ENCODE peak calls at places on chromosome 16, in ten cellular contexts. M, U, R, D, J, V, P, X, N and G are unnamed samples.

GRCh38 chr16:51556694-51557327 is 405.7 kb upstream of the SALL1 start:
- DNase-seq in N (no peak), U (no peak), D (peak), J (peak), X (no peak), M (peak), P (peak), R (peak), V (no peak), G (no peak)

GRCh38 chr16:31880322-31880979 is 6.8 kb downstream of the ZNF267 start:
- DNase-seq in J (peak), R (peak), U (no peak), P (no peak), D (peak), N (no peak), V (no peak), X (no peak), M (peak), G (no peak)

GRCh38 chr16:46748775-46749705 is 896 bp upstream of the MYLK3 start:
- DNase-seq in J (no peak), M (no peak), P (no peak), D (no peak), U (no peak), V (no peak), R (no peak), N (peak), X (no peak), G (no peak)

GRCh38 chr16:11973065-11973464 is 3.5 kb upstream of the SNX29 start:
- DNase-seq in P (no peak), D (no peak), J (no peak), X (no peak), N (no peak), M (no peak), V (no peak), U (no peak), R (no peak), G (no peak)

GRCh38 chr16:1150511-1150982 is 2.4 kb upstream of the CACNA1H start:
- DNase-seq in J (no peak), V (no peak), D (peak), P (no peak), M (no peak), N (no peak), R (peak), U (no peak), X (no peak), G (no peak)

GRCh38 chr16:67186550-67186950 is 2.8 kb upstream of the MATCAP1 start:
- DNase-seq in R (peak), V (no peak), P (no peak), U (no peak), X (no peak), N (no peak), D (no peak), J (no peak), M (no peak), G (no peak)

GRCh38 chr16:86945166-86945900 is 367.0 kb downstream of the FOXL1 start:
- DNase-seq in V (no peak), N (no peak), J (no peak), D (no peak), P (no peak), X (no peak), M (no peak), U (no peak), R (no peak), G (no peak)

GRCh38 chr16:70523621-70524405 is at the start of gene SF3B3:
- DNase-seq in N (peak), J (peak), D (peak), R (no peak), X (peak), U (peak), V (peak), P (peak), M (no peak), G (peak)

GRCh38 chr16:56478228-56479049 is 27.1 kb downstream of the OGFOD1 start:
- DNase-seq in M (no peak), J (no peak), U (no peak), R (peak), V (no peak), P (no peak), X (no peak), N (no peak), D (peak), G (no peak)

GRCh38 chr16:87671221-87671620 is 68.9 kb downstream of the JPH3 start:
- DNase-seq in J (no peak), P (no peak), D (no peak), U (no peak), R (no peak), V (no peak), M (no peak), X (no peak), N (no peak), G (no peak)

GRCh38 chr16:27776556-27776955 is 226.6 kb downstream of the KATNIP start:
- DNase-seq in D (no peak), R (no peak), P (no peak), V (no peak), N (no peak), J (no peak), M (no peak), X (no peak), U (no peak), G (no peak)

GRCh38 chr16:78957328-78958100 is 643.0 kb downstream of the MAF start:
- DNase-seq in X (no peak), D (no peak), P (no peak), R (no peak), U (no peak), V (no peak), J (no peak), N (no peak), M (no peak), G (no peak)

GRCh38 chr16:46673320-46674013 is 15.5 kb downstream of the VPS35 start:
- DNase-seq in N (no peak), M (peak), R (peak), D (peak), U (no peak), P (no peak), X (no peak), J (peak), V (peak), G (no peak)

GRCh38 chr16:61936522-61936921 is 99.7 kb downstream of the CDH8 start:
- DNase-seq in V (peak), J (peak), P (no peak), R (no peak), U (no peak), N (no peak), M (no peak), X (no peak), D (no peak), G (no peak)
- TF ChIP-seq CTCF in V (peak), J (peak), P (no peak), R (peak), U (no peak), N (no peak), M (peak), X (no peak), D (peak), G (no peak)

GRCh38 chr16:84970447-84971127 is 40.7 kb downstream of the ZDHHC7 start:
- DNase-seq in P (peak), D (peak), U (peak), N (peak), V (peak), J (peak), X (peak), M (peak), R (peak), G (peak)

GRCh38 chr16:84975522-84975921 is 35.8 kb downstream of the ZDHHC7 start:
- DNase-seq in M (no peak), N (no peak), R (no peak), V (no peak), J (no peak), D (no peak), P (no peak), U (no peak), X (no peak), G (no peak)

GRCh38 chr16:84973776-84974523 is 37.4 kb downstream of the ZDHHC7 start:
- DNase-seq in P (no peak), U (no peak), J (no peak), N (no peak), M (no peak), D (no peak), V (no peak), X (no peak), R (no peak), G (no peak)

GRCh38 chr16:84975066-84975465 is 36.3 kb downstream of the ZDHHC7 start:
- DNase-seq in P (no peak), R (no peak), J (no peak), D (no peak), N (no peak), X (no peak), V (no peak), M (no peak), U (no peak), G (no peak)

DNA sequence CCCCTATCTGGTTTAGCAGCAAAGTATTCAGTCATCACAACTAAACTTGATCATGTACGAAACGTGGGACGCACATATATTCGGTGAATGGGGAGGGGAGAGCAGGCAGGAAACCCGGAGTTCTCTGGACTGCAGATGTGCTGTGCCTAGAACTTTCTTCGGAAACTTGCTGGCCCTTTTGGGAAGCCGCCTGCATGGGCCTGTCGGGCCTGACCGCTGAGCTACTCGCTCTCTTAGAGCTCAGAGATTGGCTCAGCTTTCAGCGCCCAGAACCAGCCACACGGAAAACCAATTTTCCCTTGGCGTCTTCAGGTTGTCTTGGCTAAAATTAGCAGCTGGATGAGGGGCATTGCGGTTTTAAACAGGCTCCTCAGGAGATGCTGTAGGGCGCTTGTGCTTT is 38.1 kb downstream of the ZDHHC7 start:
- DNase-seq in J (no peak), P (no peak), N (no peak), V (no peak), X (no peak), U (no peak), R (peak), D (no peak), M (no peak), G (no peak)
- TF ChIP-seq CTCF in J (no peak), P (no peak), N (no peak), V (no peak), X (no peak), U (no peak), R (no peak), D (no peak), M (no peak), G (no peak)

GRCh38 chr16:72029567-72030271 is 21.2 kb downstream of the DHODH start:
- DNase-seq in D (no peak), N (no peak), X (no peak), M (no peak), J (no peak), U (no peak), V (no peak), P (no peak), R (no peak), G (no peak)

GRCh38 chr16:72027669-72028378 is 19.3 kb downstream of the DHODH start:
- DNase-seq in M (no peak), D (no peak), V (no peak), P (no peak), X (no peak), R (no peak), U (no peak), J (no peak), N (no peak), G (no peak)

GRCh38 chr16:72036098-72036497 is 18.2 kb upstream of the HP start:
- DNase-seq in N (no peak), V (no peak), M (no peak), X (no peak), P (no peak), D (no peak), U (no peak), R (no peak), J (no peak), G (no peak)

DNA sequence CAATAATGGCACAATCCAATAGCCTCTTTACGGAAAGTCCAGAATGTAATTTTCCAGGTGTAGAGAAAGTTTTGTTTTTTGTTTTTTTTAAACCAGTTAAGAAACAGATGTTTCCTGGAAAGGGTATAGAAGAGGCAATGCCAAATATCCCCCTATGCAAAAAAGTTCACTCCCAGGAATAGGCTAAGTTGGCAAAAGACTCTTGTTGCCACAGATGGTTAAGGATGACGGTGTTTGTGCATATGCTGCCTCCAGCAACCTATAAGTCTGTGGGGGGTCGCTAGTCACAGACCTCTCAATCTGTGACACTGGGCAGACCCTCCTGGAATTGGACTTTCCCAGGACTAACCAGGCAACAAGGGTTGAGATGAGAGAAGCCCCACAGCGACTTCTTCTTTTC is 20.9 kb upstream of the HP start:
- DNase-seq in M (no peak), J (no peak), X (no peak), R (no peak), D (no peak), N (no peak), P (no peak), V (no peak), U (no peak), G (no peak)
- TF ChIP-seq CTCF in M (no peak), J (no peak), X (no peak), R (no peak), D (no peak), N (no peak), P (no peak), V (no peak), U (no peak), G (no peak)

GRCh38 chr16:50326264-50326663 is 42.5 kb downstream of the BRD7 start:
- DNase-seq in P (no peak), U (no peak), M (no peak), N (no peak), D (no peak), J (no peak), R (no peak), X (no peak), V (no peak), G (no peak)

GRCh38 chr16:50322333-50322732 is 46.5 kb downstream of the BRD7 start:
- DNase-seq in J (no peak), M (no peak), P (no peak), N (no peak), V (no peak), D (no peak), R (no peak), U (no peak), X (no peak), G (no peak)

GRCh38 chr16:50320310-50320709 is 48.5 kb downstream of the BRD7 start:
- DNase-seq in M (no peak), J (no peak), N (no peak), P (no peak), V (no peak), D (no peak), U (no peak), X (no peak), R (no peak), G (no peak)

GRCh38 chr16:50324345-50324744 is 44.4 kb downstream of the BRD7 start:
- DNase-seq in D (no peak), P (no peak), N (no peak), U (no peak), J (no peak), V (no peak), X (no peak), R (no peak), M (no peak), G (no peak)

DNA sequence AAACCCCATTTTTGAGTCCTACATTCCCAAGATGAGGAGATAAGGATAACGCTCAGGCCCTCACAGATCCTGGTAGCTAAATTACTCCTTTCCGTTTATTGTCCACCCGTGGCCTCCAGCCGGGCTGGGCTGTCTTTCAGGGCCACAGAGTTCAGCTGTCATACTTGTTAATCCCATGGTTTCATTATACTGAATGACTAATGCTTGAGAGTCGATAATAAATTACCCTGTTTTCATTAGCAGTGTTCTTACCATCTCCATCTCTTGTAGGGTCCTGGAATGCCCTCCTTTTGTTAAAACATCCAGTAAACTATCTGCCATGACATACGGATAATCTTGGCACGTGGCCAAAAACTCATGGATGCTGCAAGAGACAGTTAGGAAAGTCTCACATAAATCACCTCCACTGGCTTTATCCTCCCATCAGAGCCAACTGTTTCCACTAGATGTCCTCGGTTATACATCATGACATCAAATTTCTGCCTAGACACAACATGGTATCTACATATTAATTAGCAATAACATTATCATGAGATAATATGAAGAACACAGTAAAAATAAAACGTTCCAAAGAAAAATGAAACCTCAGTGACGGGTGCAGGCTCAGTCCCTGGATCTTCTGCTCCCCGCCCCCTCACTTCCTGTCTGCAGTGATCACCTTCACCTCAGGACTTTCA is 45.3 kb downstream of the BRD7 start:
- DNase-seq in R (peak), X (no peak), U (no peak), J (peak), P (peak), V (no peak), M (no peak), N (no peak), D (peak), G (no peak)
- TF ChIP-seq CTCF in R (peak), X (no peak), U (peak), J (no peak), P (no peak), V (no peak), M (peak), N (no peak), D (peak), G (no peak)

DNA sequence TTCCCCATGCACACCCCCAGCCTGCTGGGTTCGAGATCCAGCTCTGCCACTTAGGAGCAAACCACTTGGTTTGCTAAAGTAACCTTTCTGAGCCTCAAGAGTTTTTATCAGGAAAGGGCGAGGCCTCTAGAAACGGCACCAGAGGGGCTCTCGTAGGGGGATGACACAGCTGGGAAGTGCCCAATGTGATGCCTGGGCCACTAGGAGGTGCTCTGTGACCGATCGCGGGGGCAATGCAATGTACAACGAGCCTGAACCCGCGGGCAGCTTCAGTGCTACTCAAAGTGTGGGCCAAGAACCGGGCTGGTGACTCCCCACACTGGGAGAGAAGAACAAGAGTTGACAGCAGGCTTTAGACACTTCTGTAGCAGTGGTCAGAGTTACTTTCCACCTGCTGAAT is 9.4 kb downstream of the C16orf89 start:
- DNase-seq in N (no peak), P (no peak), R (no peak), D (no peak), M (no peak), V (peak), J (peak), X (no peak), U (no peak), G (peak)
- TF ChIP-seq CTCF in N (peak), P (no peak), R (peak), D (peak), M (peak), V (peak), J (peak), X (no peak), U (no peak), G (no peak)

DNA sequence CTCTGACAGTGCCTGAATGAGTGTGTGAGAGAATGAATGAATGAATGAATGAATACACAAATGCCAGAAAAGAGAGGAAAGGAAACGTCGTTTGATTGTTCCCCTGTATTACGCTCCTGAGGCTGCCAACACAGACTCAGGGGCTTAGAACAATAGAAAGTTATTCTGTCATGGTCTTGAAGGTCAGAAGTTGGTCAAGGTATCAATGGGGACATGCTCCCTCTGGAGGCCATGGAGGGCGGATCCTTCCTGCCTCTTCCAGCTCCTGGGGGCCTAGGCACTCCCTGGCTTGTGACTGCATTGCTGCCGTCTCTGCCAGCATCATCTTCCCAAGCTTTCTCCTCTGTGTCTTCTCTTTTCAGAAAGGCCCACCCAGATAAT is 1.5 kb upstream of the SLC38A8 start:
- DNase-seq in N (no peak), J (peak), U (no peak), X (no peak), R (peak), M (no peak), V (peak), D (peak), P (no peak), G (no peak)
- TF ChIP-seq CTCF in N (peak), J (peak), U (no peak), X (no peak), R (peak), M (peak), V (peak), D (peak), P (no peak), G (no peak)

GRCh38 chr16:77331802-77332586 is 102.8 kb downstream of the ADAMTS18 start:
- DNase-seq in U (no peak), R (no peak), N (no peak), D (no peak), P (no peak), M (no peak), X (no peak), V (no peak), J (no peak), G (no peak)
- TF ChIP-seq CTCF in U (no peak), R (no peak), N (no peak), D (no peak), P (no peak), M (no peak), X (no peak), V (no peak), J (no peak), G (no peak)

DNA sequence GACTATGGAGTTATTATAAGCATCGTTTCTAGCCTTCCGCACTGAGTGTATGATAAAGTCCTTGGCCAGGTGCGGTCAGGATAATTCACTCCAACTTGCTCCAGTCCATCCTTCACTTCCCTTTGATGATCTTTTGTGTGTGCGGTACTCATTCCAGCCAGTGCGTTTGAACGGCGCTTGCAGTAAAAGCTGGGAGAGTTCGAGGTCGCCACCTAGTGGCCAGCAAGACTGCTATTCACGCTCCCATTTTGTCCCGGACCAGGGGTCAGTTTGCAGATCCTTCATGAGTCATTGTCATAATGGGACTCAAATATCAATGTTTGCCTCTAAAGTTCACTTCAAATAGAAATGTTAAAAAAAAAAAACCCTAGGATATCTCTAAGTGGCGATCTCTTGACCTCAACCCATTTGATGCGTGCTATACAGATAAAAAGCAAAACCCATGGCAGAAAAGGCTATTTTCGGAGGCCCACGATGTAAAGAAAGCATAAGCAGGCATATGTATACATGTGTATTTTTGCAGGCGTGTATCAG is 417.1 kb downstream of the TMEM114 start:
- DNase-seq in P (peak), U (no peak), X (peak), N (peak), M (no peak), R (peak), D (peak), J (peak), V (peak), G (no peak)
- TF ChIP-seq CTCF in P (peak), U (peak), X (no peak), N (peak), M (peak), R (peak), D (peak), J (peak), V (peak), G (no peak)

DNA sequence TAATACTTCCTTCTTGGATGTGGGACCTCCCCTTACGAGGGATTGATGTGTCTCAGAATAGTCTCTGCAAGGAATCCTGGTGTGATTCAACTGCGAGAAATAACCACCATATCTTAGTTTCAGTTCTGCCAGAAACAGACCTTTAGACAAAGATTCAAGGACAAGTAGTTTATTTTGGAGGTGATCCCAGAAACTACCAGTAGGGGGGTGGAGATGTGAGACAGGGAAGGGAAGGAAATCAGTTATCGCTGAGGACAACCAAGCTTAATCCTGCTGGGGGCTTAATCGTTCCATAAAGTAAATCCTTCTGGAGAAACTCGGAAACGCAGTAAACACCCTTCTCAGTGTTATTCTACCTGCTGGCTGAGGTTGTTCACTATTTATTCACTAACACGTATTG is 5.0 kb upstream of the SDR42E1 start:
- DNase-seq in J (peak), R (peak), P (peak), D (peak), V (peak), X (no peak), U (no peak), M (peak), N (no peak), G (no peak)
- TF ChIP-seq CTCF in J (peak), R (peak), P (no peak), D (peak), V (peak), X (no peak), U (no peak), M (peak), N (peak), G (no peak)